ENCODE peak calls at places on chromosomes 16 and 17, in six cellular contexts. M is IMR-90, I is osteoblast, H is GM23248, X is fibroblast of lung, J is neural progenitor cell. N is an unnamed sample.

GRCh38 chr17:56867948-56868376 is 34.0 kb downstream of the DGKE start:
- DNase-seq in M (peak; percentile 67), I (peak; percentile 71), H (peak; percentile 75), X (no peak), J (no peak), N (no peak)

GRCh38 chr17:559699-560378 is 154.8 kb downstream of the VPS53 start:
- DNase-seq in M (peak; percentile 89), I (peak; percentile 92), H (peak; percentile 94), X (peak; percentile 90), J (no peak), N (peak; percentile 8)

GRCh38 chr17:6427284-6427781 is 7.6 kb downstream of the AIPL1 start:
- DNase-seq in M (peak; percentile 16), I (peak; percentile 82), H (peak; percentile 64), X (peak; percentile 22), J (no peak), N (peak; percentile 48)

GRCh38 chr16:20074089-20074956 is 633 bp upstream of the GPR139 start:
- DNase-seq in M (no peak), I (no peak), H (no peak), X (no peak), J (peak; percentile 44), N (no peak)

GRCh38 chr16:29727452-29727851 is 18.3 kb downstream of the C16orf54 start:
- DNase-seq in M (no peak), I (no peak), H (no peak), X (no peak), J (no peak), N (no peak)

GRCh38 chr16:82368041-82368440 is 198.0 kb upstream of the MPHOSPH6 start:
- DNase-seq in M (peak; percentile 32), I (no peak), H (peak; percentile 51), X (peak; percentile 9), J (peak; percentile 52), N (peak; percentile 31)

GRCh38 chr16:85324506-85324905 is 212.2 kb upstream of the CIBAR2 start:
- DNase-seq in M (no peak), I (no peak), H (no peak), X (peak; percentile 31), J (no peak), N (no peak)

GRCh38 chr16:80718480-80719220 is 85.7 kb downstream of the CDYL2 start:
- DNase-seq in M (peak; percentile 22), I (no peak), H (no peak), X (no peak), J (peak; percentile 20), N (peak; percentile 93)

GRCh38 chr16:89323120-89323960 is 105.8 kb downstream of the ZNF778 start:
- DNase-seq in M (no peak), I (peak; percentile 77), H (no peak), X (no peak), J (no peak), N (no peak)

GRCh38 chr17:27457731-27458523 is 1.7 kb downstream of the KSR1 start:
- DNase-seq in M (peak; percentile 53), I (peak; percentile 78), H (peak; percentile 41), X (peak; percentile 62), J (peak; percentile 70), N (no peak)

GRCh38 chr16:76038097-76038496 is 239.1 kb upstream of the CNTNAP4 start:
- DNase-seq in M (no peak), I (no peak), H (no peak), X (no peak), J (no peak), N (no peak)

GRCh38 chr16:3659200-3659599 is 4.7 kb downstream of the DNASE1 start:
- DNase-seq in M (peak; percentile 5), I (peak; percentile 78), H (peak; percentile 17), X (peak; percentile 14), J (no peak), N (no peak)

GRCh38 chr16:57270221-57271062 is 14.0 kb downstream of the PLLP start:
- DNase-seq in M (no peak), I (peak; percentile 51), H (no peak), X (no peak), J (peak; percentile 74), N (no peak)

GRCh38 chr17:51398647-51399046 is 138.3 kb downstream of the UTP18 start:
- DNase-seq in M (no peak), I (no peak), H (no peak), X (no peak), J (no peak), N (no peak)

GRCh38 chr16:77849640-77850258 is 61.4 kb downstream of the VAT1L start:
- DNase-seq in M (no peak), I (no peak), H (no peak), X (no peak), J (no peak), N (no peak)

GRCh38 chr17:57004944-57005579 is 27.1 kb downstream of the SCPEP1 start:
- DNase-seq in M (no peak), I (no peak), H (no peak), X (no peak), J (peak; percentile 49), N (peak; percentile 51)

GRCh38 chr16:15765116-15765515 is 91.7 kb downstream of the MYH11 start:
- DNase-seq in M (no peak), I (no peak), H (no peak), X (no peak), J (no peak), N (no peak)

GRCh38 chr16:11410382-11411058 is 65.3 kb downstream of the RMI2 start:
- DNase-seq in M (no peak), I (peak; percentile 90), H (peak; percentile 58), X (no peak), J (no peak), N (no peak)

GRCh38 chr16:72787519-72788268 is 260.2 kb downstream of the ZFHX3 start:
- DNase-seq in M (peak; percentile 94), I (peak; percentile 99), H (peak; percentile 97), X (peak; percentile 89), J (peak; percentile 75), N (peak; percentile 70)

GRCh38 chr16:86567701-86568571 is 1.3 kb downstream of the FOXC2 start:
- DNase-seq in M (peak; percentile 39), I (peak; percentile 92), H (peak; percentile 71), X (peak; percentile 52), J (peak; percentile 82), N (no peak)

GRCh38 chr16:6969594-6969993 is 363.1 kb upstream of the RBFOX1 start:
- DNase-seq in M (no peak), I (no peak), H (no peak), X (no peak), J (no peak), N (no peak)

GRCh38 chr16:72558501-72558900 is 386.5 kb upstream of the PMFBP1 start:
- DNase-seq in M (no peak), I (no peak), H (no peak), X (no peak), J (no peak), N (no peak)

GRCh38 chr16:2250652-2251280 is 621 bp downstream of the ECI1 start:
- DNase-seq in M (no peak), I (no peak), H (peak; percentile 50), X (no peak), J (no peak), N (no peak)

GRCh38 chr17:47663997-47664941 is 14.6 kb downstream of the KPNB1 start:
- DNase-seq in M (peak; percentile 54), I (peak; percentile 44), H (peak; percentile 70), X (peak; percentile 66), J (peak; percentile 84), N (peak; percentile 85)

GRCh38 chr16:71344315-71344905 is 14.1 kb upstream of the CALB2 start:
- DNase-seq in M (no peak), I (no peak), H (no peak), X (no peak), J (no peak), N (no peak)

GRCh38 chr16:87101903-87102302 is 215.3 kb downstream of the C16orf95 start:
- DNase-seq in M (peak; percentile 54), I (peak; percentile 90), H (peak; percentile 61), X (peak; percentile 65), J (no peak), N (peak; percentile 79)

GRCh38 chr17:16286009-16286946 is 67.0 kb downstream of the CENPV start:
- DNase-seq in M (peak; percentile 98), I (peak; percentile 90), H (peak; percentile 98), X (peak; percentile 99), J (peak; percentile 68), N (peak; percentile 99)

GRCh38 chr16:65548470-65548869 is 426.6 kb upstream of the CDH11 start:
- DNase-seq in M (peak; percentile 13), I (no peak), H (peak; percentile 39), X (no peak), J (peak; percentile 38), N (no peak)

GRCh38 chr16:28316056-28316455 is 23.7 kb downstream of the SBK1 start:
- DNase-seq in M (no peak), I (peak; percentile 71), H (no peak), X (no peak), J (no peak), N (no peak)
- H2AFZ ChIP-seq in M (no peak overlapping the region), I (no peak overlapping the region), H (no peak overlapping the region), X (no peak overlapping the region), J (no peak overlapping the region), N (no peak overlapping the region)

DNA sequence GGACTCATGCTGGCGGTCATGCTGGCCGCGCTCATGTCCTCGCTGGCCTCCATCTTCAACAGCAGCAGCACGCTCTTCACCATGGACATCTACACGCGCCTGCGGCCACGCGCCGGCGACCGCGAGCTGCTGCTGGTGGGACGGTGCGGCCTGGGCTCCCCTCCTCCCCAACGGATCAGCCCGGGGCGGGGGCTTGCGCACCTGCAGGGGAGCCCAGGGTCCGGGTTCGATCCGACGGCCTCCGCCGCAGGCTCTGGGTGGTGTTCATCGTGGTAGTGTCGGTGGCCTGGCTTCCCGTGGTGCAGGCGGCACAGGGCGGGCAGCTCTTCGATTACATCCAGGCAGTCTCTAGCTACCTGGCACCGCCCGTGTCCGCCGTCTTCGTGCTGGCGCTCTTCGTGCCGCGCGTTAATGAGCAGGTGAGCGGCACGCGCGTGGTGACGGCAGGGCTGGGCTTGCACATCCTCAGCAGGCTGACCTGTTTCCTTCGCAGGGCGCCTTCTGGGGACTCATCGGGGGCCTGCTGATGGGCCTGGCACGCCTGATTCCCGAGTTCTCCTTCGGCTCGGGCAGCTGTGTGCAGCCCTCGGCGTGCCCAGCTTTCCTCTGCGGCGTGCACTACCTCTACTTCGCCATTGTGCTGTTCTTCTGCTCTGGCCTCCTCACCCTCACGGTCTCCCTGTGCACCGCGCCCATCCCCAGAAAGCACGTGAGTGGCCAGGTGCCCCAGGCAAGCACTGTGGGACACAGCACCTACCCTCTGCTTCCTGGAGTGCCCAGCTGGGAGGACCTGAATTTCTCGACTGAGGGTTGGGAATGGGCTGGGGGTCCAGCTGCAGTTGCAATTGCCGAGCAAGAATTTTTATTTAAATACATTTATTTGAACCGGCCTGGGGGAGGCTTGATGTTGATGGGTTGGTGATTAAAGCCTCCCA is 6.0 kb downstream of the SLC5A2 start:
- DNase-seq in M (no peak), I (peak; percentile 88), H (no peak), X (no peak), J (no peak), N (no peak)
- H2AFZ ChIP-seq in M (peak overlapping the region; percentile 53), I (no peak overlapping the region), H (no peak overlapping the region), X (no peak overlapping the region), J (no peak overlapping the region), N (no peak overlapping the region)

GRCh38 chr17:28533091-28533670 is 19.2 kb downstream of the UNC119 start:
- DNase-seq in M (no peak), I (peak; percentile 93), H (peak; percentile 67), X (no peak), J (no peak), N (no peak)
- H2AFZ ChIP-seq in M (no peak overlapping the region), I (peak overlapping the region; percentile 35), H (no peak overlapping the region), X (no peak overlapping the region), J (no peak overlapping the region), N (no peak overlapping the region)

DNA sequence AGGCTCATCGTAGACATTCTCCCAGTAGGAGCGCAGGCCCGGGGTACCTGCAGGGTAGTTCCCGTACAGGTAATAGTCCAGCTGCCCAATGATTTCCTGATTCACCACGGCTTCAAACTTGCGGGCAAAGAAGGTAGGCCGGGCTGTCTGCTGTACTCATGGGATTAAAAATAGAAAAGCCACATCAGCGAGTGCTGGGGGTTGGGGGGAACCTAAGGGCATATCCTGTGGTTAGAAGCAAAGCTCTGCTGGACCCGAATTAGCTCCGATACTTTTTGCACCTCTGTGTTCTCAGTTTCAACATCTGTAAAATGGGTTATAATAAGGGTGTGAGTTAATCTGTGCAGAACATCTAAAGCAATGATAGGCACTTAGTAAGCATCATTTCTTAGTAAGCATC is 336.2 kb downstream of the XYLT1 start:
- DNase-seq in M (no peak), I (peak; percentile 46), H (no peak), X (no peak), J (no peak), N (no peak)
- H2AFZ ChIP-seq in M (no peak overlapping the region), I (no peak overlapping the region), H (no peak overlapping the region), X (no peak overlapping the region), J (no peak overlapping the region), N (no peak overlapping the region)

N was measured in PC-3.